ENCODE peak calls at places on chromosomes 12 and 14, in eight cellular contexts. One of them, this sample, is unnamed.

GRCh38 chr12:92987846-92988621 is 58.9 kb upstream of the EEA1 start:
- DNase-seq in fibroblast of the conjunctiva: no peak
- DNase-seq in T1000: no peak
- DNase-seq in posterior vena cava: no peak
- DNase-seq in HEK293T: no peak
- DNase-seq in neural progenitor cell: peak
- DNase-seq in EH: no peak
- DNase-seq in H54: no peak
- DNase-seq in this sample: no peak

GRCh38 chr14:94165744-94166143 is 8.4 kb upstream of the PPP4R4 start:
- DNase-seq in fibroblast of the conjunctiva: no peak
- DNase-seq in T1000: no peak
- DNase-seq in posterior vena cava: no peak
- DNase-seq in HEK293T: no peak
- DNase-seq in neural progenitor cell: no peak
- DNase-seq in EH: no peak
- DNase-seq in H54: no peak
- DNase-seq in this sample: peak

GRCh38 chr14:70401643-70402042 is 15.2 kb downstream of the SYNJ2BP start:
- DNase-seq in fibroblast of the conjunctiva: no peak
- DNase-seq in T1000: no peak
- DNase-seq in posterior vena cava: no peak
- DNase-seq in HEK293T: no peak
- DNase-seq in neural progenitor cell: no peak
- DNase-seq in EH: no peak
- DNase-seq in H54: no peak
- DNase-seq in this sample: no peak

GRCh38 chr12:106274575-106275081 is 26.8 kb upstream of the CKAP4 start:
- DNase-seq in fibroblast of the conjunctiva: no peak
- DNase-seq in T1000: no peak
- DNase-seq in posterior vena cava: no peak
- DNase-seq in HEK293T: no peak
- DNase-seq in neural progenitor cell: no peak
- DNase-seq in EH: peak
- DNase-seq in H54: no peak
- DNase-seq in this sample: no peak

GRCh38 chr12:56358836-56359532 is 923 bp downstream of the STAT2 start:
- DNase-seq in fibroblast of the conjunctiva: peak
- DNase-seq in T1000: no peak
- DNase-seq in posterior vena cava: no peak
- DNase-seq in HEK293T: no peak
- DNase-seq in neural progenitor cell: no peak
- DNase-seq in EH: peak
- DNase-seq in H54: no peak
- DNase-seq in this sample: no peak

GRCh38 chr14:32648434-32648833 is 290.2 kb upstream of the NPAS3 start:
- DNase-seq in fibroblast of the conjunctiva: peak
- DNase-seq in T1000: no peak
- DNase-seq in posterior vena cava: no peak
- DNase-seq in HEK293T: no peak
- DNase-seq in neural progenitor cell: no peak
- DNase-seq in EH: peak
- DNase-seq in H54: no peak
- DNase-seq in this sample: no peak

GRCh38 chr12:52246720-52247621 is 13.9 kb downstream of the KRT7 start:
- DNase-seq in fibroblast of the conjunctiva: no peak
- DNase-seq in T1000: no peak
- DNase-seq in posterior vena cava: no peak
- DNase-seq in HEK293T: no peak
- DNase-seq in neural progenitor cell: no peak
- DNase-seq in EH: no peak
- DNase-seq in H54: no peak
- DNase-seq in this sample: peak

GRCh38 chr12:74816398-74817175 is 279.0 kb downstream of the ATXN7L3B start:
- DNase-seq in fibroblast of the conjunctiva: no peak
- DNase-seq in T1000: no peak
- DNase-seq in posterior vena cava: peak
- DNase-seq in HEK293T: no peak
- DNase-seq in neural progenitor cell: no peak
- DNase-seq in EH: no peak
- DNase-seq in H54: no peak
- DNase-seq in this sample: no peak

GRCh38 chr12:1855241-1855640 is 34.9 kb downstream of the LRTM2 start:
- DNase-seq in fibroblast of the conjunctiva: no peak
- DNase-seq in T1000: peak
- DNase-seq in posterior vena cava: no peak
- DNase-seq in HEK293T: no peak
- DNase-seq in neural progenitor cell: no peak
- DNase-seq in EH: no peak
- DNase-seq in H54: no peak
- DNase-seq in this sample: no peak

GRCh38 chr12:91947459-91947858 is 198.2 kb downstream of the BTG1 start:
- DNase-seq in fibroblast of the conjunctiva: no peak
- DNase-seq in T1000: no peak
- DNase-seq in posterior vena cava: no peak
- DNase-seq in HEK293T: no peak
- DNase-seq in neural progenitor cell: no peak
- DNase-seq in EH: no peak
- DNase-seq in H54: no peak
- DNase-seq in this sample: no peak

GRCh38 chr12:46164186-46164585 is 104.7 kb downstream of the SLC38A1 start:
- DNase-seq in fibroblast of the conjunctiva: no peak
- DNase-seq in T1000: no peak
- DNase-seq in posterior vena cava: no peak
- DNase-seq in HEK293T: no peak
- DNase-seq in neural progenitor cell: no peak
- DNase-seq in EH: no peak
- DNase-seq in H54: no peak
- DNase-seq in this sample: no peak

GRCh38 chr14:88505621-88506020 is 49.2 kb downstream of the PTPN21 start:
- DNase-seq in fibroblast of the conjunctiva: no peak
- DNase-seq in T1000: no peak
- DNase-seq in posterior vena cava: no peak
- DNase-seq in HEK293T: no peak
- DNase-seq in neural progenitor cell: no peak
- DNase-seq in EH: no peak
- DNase-seq in H54: no peak
- DNase-seq in this sample: no peak

GRCh38 chr14:98070521-98070920 is 1201.5 kb downstream of the BCL11B start:
- DNase-seq in fibroblast of the conjunctiva: no peak
- DNase-seq in T1000: no peak
- DNase-seq in posterior vena cava: no peak
- DNase-seq in HEK293T: no peak
- DNase-seq in neural progenitor cell: no peak
- DNase-seq in EH: no peak
- DNase-seq in H54: no peak
- DNase-seq in this sample: no peak

GRCh38 chr14:98961191-98961590 is 310.8 kb downstream of the BCL11B start:
- DNase-seq in fibroblast of the conjunctiva: no peak
- DNase-seq in T1000: no peak
- DNase-seq in posterior vena cava: no peak
- DNase-seq in HEK293T: no peak
- DNase-seq in neural progenitor cell: no peak
- DNase-seq in EH: no peak
- DNase-seq in H54: no peak
- DNase-seq in this sample: no peak

GRCh38 chr14:103830511-103831270 is 16.7 kb downstream of the PPP1R13B start:
- DNase-seq in fibroblast of the conjunctiva: no peak
- DNase-seq in T1000: no peak
- DNase-seq in posterior vena cava: no peak
- DNase-seq in HEK293T: no peak
- DNase-seq in neural progenitor cell: no peak
- DNase-seq in EH: no peak
- DNase-seq in H54: no peak
- DNase-seq in this sample: no peak

GRCh38 chr12:17992002-17992656 is 97.9 kb downstream of the RERGL start:
- DNase-seq in fibroblast of the conjunctiva: peak
- DNase-seq in T1000: peak
- DNase-seq in posterior vena cava: no peak
- DNase-seq in HEK293T: peak
- DNase-seq in neural progenitor cell: peak
- DNase-seq in EH: peak
- DNase-seq in H54: no peak
- DNase-seq in this sample: peak

GRCh38 chr12:89203144-89203543 is 149.2 kb downstream of the DUSP6 start:
- DNase-seq in fibroblast of the conjunctiva: no peak
- DNase-seq in T1000: no peak
- DNase-seq in posterior vena cava: no peak
- DNase-seq in HEK293T: no peak
- DNase-seq in neural progenitor cell: no peak
- DNase-seq in EH: no peak
- DNase-seq in H54: no peak
- DNase-seq in this sample: no peak

GRCh38 chr12:131894313-131894860 is at the start of gene ULK1:
- DNase-seq in fibroblast of the conjunctiva: peak
- DNase-seq in T1000: peak
- DNase-seq in posterior vena cava: peak
- DNase-seq in HEK293T: peak
- DNase-seq in neural progenitor cell: peak
- DNase-seq in EH: peak
- DNase-seq in H54: peak
- DNase-seq in this sample: peak

GRCh38 chr12:25884920-25885234 is 73.6 kb upstream of the RASSF8 start:
- DNase-seq in fibroblast of the conjunctiva: no peak
- DNase-seq in T1000: no peak
- DNase-seq in posterior vena cava: no peak
- DNase-seq in HEK293T: no peak
- DNase-seq in neural progenitor cell: no peak
- DNase-seq in EH: no peak
- DNase-seq in H54: no peak
- DNase-seq in this sample: no peak

This sample was measured in WERI-Rb-1.